ENCODE peak calls at places on chromosomes 12 and 14, in four cellular contexts. One of them, this sample, is unnamed.

GRCh38 chr14:37150414-37150813 is 22.0 kb downstream of the SLC25A21 start:
- DNase-seq in GM20000: no peak
- DNase-seq in ureter: no peak
- DNase-seq in stimulated activated CD8-positive, alpha-beta memory T cell treated with anti-CD3 and anti-CD28 coated beads, Interleukin-7, amount 100 ng/mL, for 24 hours: no peak
- DNase-seq in this sample: peak; percentile 40

GRCh38 chr12:116385486-116386217 is 108.2 kb upstream of the MED13L start:
- DNase-seq in GM20000: no peak
- DNase-seq in ureter: no peak
- DNase-seq in stimulated activated CD8-positive, alpha-beta memory T cell treated with anti-CD3 and anti-CD28 coated beads, Interleukin-7, amount 100 ng/mL, for 24 hours: no peak
- DNase-seq in this sample: no peak

GRCh38 chr12:16348435-16349131 is 1.1 kb downstream of the MGST1 start:
- DNase-seq in GM20000: no peak
- DNase-seq in ureter: no peak
- DNase-seq in stimulated activated CD8-positive, alpha-beta memory T cell treated with anti-CD3 and anti-CD28 coated beads, Interleukin-7, amount 100 ng/mL, for 24 hours: no peak
- DNase-seq in this sample: peak; percentile 66

GRCh38 chr12:65673732-65674131 is 150.6 kb upstream of the HMGA2 start:
- DNase-seq in GM20000: no peak
- DNase-seq in ureter: no peak
- DNase-seq in stimulated activated CD8-positive, alpha-beta memory T cell treated with anti-CD3 and anti-CD28 coated beads, Interleukin-7, amount 100 ng/mL, for 24 hours: no peak
- DNase-seq in this sample: no peak

GRCh38 chr14:65164068-65164824 is 61.9 kb upstream of the MAX start:
- DNase-seq in GM20000: peak; percentile 55
- DNase-seq in ureter: no peak
- DNase-seq in stimulated activated CD8-positive, alpha-beta memory T cell treated with anti-CD3 and anti-CD28 coated beads, Interleukin-7, amount 100 ng/mL, for 24 hours: no peak
- DNase-seq in this sample: peak; percentile 79

GRCh38 chr14:57486767-57487379 is 6.8 kb downstream of the CCDC198 start:
- DNase-seq in GM20000: peak; percentile 22
- DNase-seq in ureter: no peak
- DNase-seq in stimulated activated CD8-positive, alpha-beta memory T cell treated with anti-CD3 and anti-CD28 coated beads, Interleukin-7, amount 100 ng/mL, for 24 hours: no peak
- DNase-seq in this sample: peak; percentile 67

GRCh38 chr12:10211101-10211974 is 1.3 kb upstream of the GABARAPL1 start:
- DNase-seq in GM20000: no peak
- DNase-seq in ureter: no peak
- DNase-seq in stimulated activated CD8-positive, alpha-beta memory T cell treated with anti-CD3 and anti-CD28 coated beads, Interleukin-7, amount 100 ng/mL, for 24 hours: no peak
- DNase-seq in this sample: no peak

GRCh38 chr12:47120736-47121135 is 41.0 kb upstream of the AMIGO2 start:
- DNase-seq in GM20000: no peak
- DNase-seq in ureter: no peak
- DNase-seq in stimulated activated CD8-positive, alpha-beta memory T cell treated with anti-CD3 and anti-CD28 coated beads, Interleukin-7, amount 100 ng/mL, for 24 hours: no peak
- DNase-seq in this sample: no peak

GRCh38 chr14:69133206-69134125 is 19.5 kb downstream of the DCAF5 start:
- DNase-seq in GM20000: no peak
- DNase-seq in ureter: no peak
- DNase-seq in stimulated activated CD8-positive, alpha-beta memory T cell treated with anti-CD3 and anti-CD28 coated beads, Interleukin-7, amount 100 ng/mL, for 24 hours: no peak
- DNase-seq in this sample: no peak

This sample was measured in OCI-LY7.